ENCODE peak calls at places on chromosomes 5 and 9, in seven cellular contexts. M, C, Y, S, U, O and F are unnamed samples.

GRCh38 chr9:88052446-88052845 is 78.1 kb upstream of the CDK20 start:
- DNase-seq in S (no peak), Y (no peak), C (no peak), U (no peak), O (no peak), M (no peak), F (no peak)

GRCh38 chr5:122844136-122844915 is 1.1 kb upstream of the SNX24 start:
- DNase-seq in M (peak), O (no peak), S (peak), U (no peak), C (peak), Y (peak), F (no peak)

GRCh38 chr5:56289602-56289987 is 56.5 kb upstream of the ANKRD55 start:
- DNase-seq in Y (no peak), U (no peak), M (no peak), S (no peak), O (no peak), C (no peak), F (no peak)

GRCh38 chr9:98867434-98868168 is 60.1 kb downstream of the GALNT12 start:
- DNase-seq in Y (peak), U (peak), O (peak), S (no peak), C (peak), M (peak), F (no peak)

GRCh38 chr5:135213466-135214239 is 179.6 kb upstream of the PITX1 start:
- DNase-seq in Y (no peak), S (no peak), M (no peak), O (no peak), U (no peak), C (no peak), F (no peak)

GRCh38 chr9:18768951-18769622 is 263.9 kb downstream of the SAXO1 start:
- DNase-seq in C (no peak), U (no peak), Y (no peak), S (peak), M (no peak), O (no peak), F (no peak)

GRCh38 chr9:95570150-95570549 is 53.4 kb upstream of the PTCH1 start:
- DNase-seq in Y (no peak), S (no peak), U (no peak), C (no peak), O (no peak), M (no peak), F (no peak)

GRCh38 chr5:148972958-148973357 is 89.9 kb downstream of the SH3TC2 start:
- DNase-seq in S (no peak), Y (peak), O (no peak), C (peak), M (peak), U (no peak), F (no peak)

GRCh38 chr5:172117977-172118701 is 69.9 kb downstream of the STK10 start:
- DNase-seq in M (no peak), U (no peak), Y (no peak), C (peak), O (no peak), S (no peak), F (peak)

GRCh38 chr5:17096975-17097695 is 120.3 kb upstream of the BASP1 start:
- DNase-seq in C (no peak), O (peak), U (no peak), Y (no peak), M (no peak), S (no peak), F (no peak)

GRCh38 chr9:126523621-126524111 is 90.1 kb upstream of the LMX1B start:
- DNase-seq in Y (no peak), C (peak), S (no peak), U (peak), O (no peak), M (no peak), F (peak)

GRCh38 chr9:37444890-37445289 is 20.4 kb downstream of the ZBTB5 start:
- DNase-seq in O (no peak), S (no peak), U (no peak), Y (no peak), M (no peak), C (no peak), F (no peak)

GRCh38 chr5:67032921-67033664 is 163.5 kb downstream of the CD180 start:
- DNase-seq in S (no peak), Y (no peak), C (no peak), O (no peak), U (no peak), M (no peak), F (no peak)

GRCh38 chr5:36944607-36945225 is 68.1 kb downstream of the NIPBL start:
- DNase-seq in S (peak), U (peak), Y (no peak), C (no peak), O (no peak), M (no peak), F (no peak)

GRCh38 chr9:136148766-136149165 is 30.1 kb upstream of the TMEM250 start:
- DNase-seq in S (no peak), O (no peak), U (no peak), C (no peak), Y (no peak), M (no peak), F (no peak)

GRCh38 chr5:460413-460700 is 17.4 kb downstream of the EXOC3 start:
- DNase-seq in Y (no peak), C (no peak), S (no peak), M (peak), U (no peak), O (no peak), F (no peak)

GRCh38 chr9:124593080-124594058 is 86.2 kb upstream of the NR5A1 start:
- DNase-seq in S (peak), Y (no peak), U (peak), O (no peak), M (no peak), C (no peak), F (no peak)

GRCh38 chr9:128823362-128823902 is 5.1 kb downstream of the ENDOG start:
- DNase-seq in C (no peak), O (no peak), S (no peak), U (no peak), Y (no peak), M (no peak), F (no peak)

GRCh38 chr9:128828267-128828666 is 1.3 kb downstream of the SPOUT1 start:
- DNase-seq in U (no peak), C (no peak), S (no peak), M (no peak), O (no peak), Y (no peak), F (no peak)

GRCh38 chr9:128824911-128825310 is 4.7 kb downstream of the SPOUT1 start:
- DNase-seq in U (no peak), M (no peak), S (no peak), C (no peak), O (no peak), Y (no peak), F (no peak)

GRCh38 chr9:128823903-128824406 is 5.6 kb downstream of the SPOUT1 start:
- DNase-seq in C (no peak), U (no peak), Y (no peak), S (no peak), O (no peak), M (no peak), F (no peak)

DNA sequence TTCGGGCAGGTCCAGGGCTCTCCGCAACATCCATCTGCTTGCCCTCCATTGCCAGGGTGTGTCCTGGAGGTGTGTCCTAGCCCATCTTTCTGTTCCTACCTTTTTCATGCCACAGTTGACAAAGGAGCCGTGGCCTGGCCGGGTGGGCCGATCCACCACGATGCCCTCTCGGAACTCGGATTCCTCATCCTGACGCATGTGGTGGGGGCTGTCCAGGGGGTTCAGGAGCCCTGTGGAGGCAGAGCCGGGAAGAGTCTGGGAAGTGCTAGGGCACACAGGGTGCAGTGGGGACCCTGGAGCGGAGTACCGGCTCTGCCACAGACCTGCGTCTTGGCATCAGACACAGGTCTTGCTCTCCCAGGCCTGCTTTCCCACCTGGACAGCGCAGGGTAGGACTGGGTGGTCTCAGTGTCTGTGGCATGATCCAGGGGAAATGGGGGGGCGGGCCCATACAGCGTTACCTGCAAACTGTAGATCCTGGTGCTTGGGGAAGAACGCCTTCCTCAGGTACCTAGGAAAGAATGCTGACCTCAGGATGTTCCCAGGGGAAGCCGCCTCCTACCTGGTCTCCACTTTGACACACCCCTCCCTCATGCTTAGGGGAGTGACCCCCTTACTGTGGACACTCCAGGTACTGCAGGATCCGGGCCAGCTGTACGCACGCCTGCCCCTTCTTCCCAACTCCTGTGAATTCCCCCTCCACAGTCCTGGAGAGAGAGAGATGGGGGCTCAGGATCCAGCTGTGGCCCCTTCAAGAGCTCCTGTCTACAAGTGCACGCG is 3.5 kb downstream of the SPOUT1 start:
- DNase-seq in U (no peak), C (no peak), M (no peak), S (no peak), Y (no peak), O (no peak), F (no peak)
- TF ChIP-seq CTCF in U (no peak), C (no peak), M (no peak), S (no peak), Y (no peak), O (peak), F (no peak)

GRCh38 chr9:106535439-106535838 is 327.5 kb upstream of the ZNF462 start:
- DNase-seq in C (no peak), O (no peak), S (no peak), Y (no peak), U (no peak), M (no peak), F (no peak)

GRCh38 chr9:106529616-106530015 is 333.4 kb upstream of the ZNF462 start:
- DNase-seq in C (no peak), U (no peak), M (no peak), O (no peak), Y (no peak), S (no peak), F (no peak)

GRCh38 chr9:106532616-106533015 is 330.4 kb upstream of the ZNF462 start:
- DNase-seq in C (no peak), M (no peak), S (no peak), Y (no peak), O (no peak), U (no peak), F (no peak)

DNA sequence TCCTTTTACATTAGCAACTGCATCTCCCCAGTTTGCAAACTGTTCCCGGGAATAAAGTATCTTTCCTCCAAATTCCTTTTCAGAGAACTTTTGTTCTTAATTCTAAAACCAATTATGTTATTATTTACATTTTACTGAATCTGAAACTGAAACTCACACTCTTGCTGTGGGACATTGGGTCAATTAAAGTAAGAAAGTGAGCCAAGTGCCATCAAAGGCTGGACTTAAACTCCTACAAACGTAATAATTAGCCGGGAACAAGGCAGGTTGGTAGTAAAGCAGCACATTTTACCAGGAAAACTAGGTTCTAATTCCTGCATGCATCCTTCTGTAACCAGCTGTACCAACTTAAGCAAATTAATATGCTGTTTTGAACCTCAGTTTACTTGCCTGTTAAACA is 328.2 kb upstream of the ZNF462 start:
- DNase-seq in C (no peak), O (no peak), Y (no peak), M (no peak), U (no peak), S (no peak), F (no peak)
- TF ChIP-seq CTCF in C (no peak), O (no peak), Y (no peak), M (no peak), U (no peak), S (no peak), F (no peak)

GRCh38 chr9:5186416-5187169 is 1.2 kb upstream of the INSL6 start:
- DNase-seq in O (peak), S (peak), M (peak), Y (peak), U (peak), C (peak), F (no peak)
- TF ChIP-seq CTCF in O (peak), S (peak), M (peak), Y (peak), U (peak), C (peak), F (peak)

DNA sequence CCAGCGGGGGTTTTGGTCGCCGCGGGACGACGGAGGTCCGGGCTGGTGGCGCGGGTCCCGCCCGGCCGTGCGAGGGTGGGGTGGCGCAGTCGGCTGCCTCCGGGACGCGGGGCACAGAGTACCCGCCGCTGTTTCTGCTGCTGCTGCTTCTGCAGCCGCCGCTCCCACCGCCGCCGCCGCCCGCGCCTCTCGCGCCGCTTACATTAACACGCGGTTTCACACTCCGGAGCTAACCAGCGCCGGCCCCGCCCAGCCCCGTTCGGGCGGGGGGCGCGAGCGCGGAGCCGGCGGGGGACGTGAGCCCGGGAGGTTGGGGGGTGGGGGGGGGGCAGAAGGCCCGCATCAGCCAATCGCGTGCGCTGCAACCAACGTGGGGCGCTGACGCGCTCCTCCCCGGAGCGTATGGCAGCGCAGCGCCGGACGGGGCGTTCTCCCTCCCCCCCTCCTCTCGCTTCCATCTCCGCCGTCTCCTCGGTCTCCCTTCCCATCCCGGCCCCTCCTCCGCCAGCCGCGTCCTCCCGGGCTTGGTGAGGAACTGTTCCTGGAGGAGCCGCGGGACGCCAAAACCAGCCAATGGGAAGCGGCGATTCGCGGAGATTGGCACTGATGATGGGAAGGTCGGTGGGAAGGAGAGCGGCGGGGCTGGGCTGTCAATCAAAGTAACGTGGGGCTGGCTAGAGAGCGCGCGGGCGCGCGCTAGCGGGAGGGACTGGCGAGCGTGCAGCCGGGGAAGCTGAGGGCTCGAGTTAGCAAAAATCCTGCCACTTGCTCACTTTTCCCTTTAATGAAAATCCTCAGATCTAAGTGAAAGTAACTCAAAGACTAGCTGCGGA is at the start of gene TLE1:
- DNase-seq in U (peak), S (peak), Y (peak), M (peak), C (peak), O (peak), F (peak)
- TF ChIP-seq CTCF in U (no peak), S (no peak), Y (no peak), M (no peak), C (no peak), O (no peak), F (no peak)